ENCODE peak calls at places on chromosomes 1 and 21, in four cellular contexts. H is iris pigment epithelial cell; L is GM10248; Y is stimulated activated CD4-positive, alpha-beta T cell treated with anti-CD3 and anti-CD28 coated beads, Interleukin-4, amount 100 ng/mL, for 48 hours. M is an unnamed sample.
A peak's percentile ranks its signal among the peaks of the same experiment; 100 is the strongest.

GRCh38 chr1:233242827-233243483 is 52.6 kb downstream of the PCNX2 start:
- DNase-seq in H (no peak), L (no peak), Y (no peak), M (no peak)

GRCh38 chr1:227490001-227490400 is 73.4 kb upstream of the ZNF678 start:
- DNase-seq in H (no peak), L (no peak), Y (no peak), M (no peak)

GRCh38 chr1:164092603-164093353 is 466.2 kb upstream of the PBX1 start:
- DNase-seq in H (peak; percentile 6), L (no peak), Y (no peak), M (no peak)

GRCh38 chr21:40194181-40194580 is 326.9 kb downstream of the PCP4 start:
- DNase-seq in H (no peak), L (no peak), Y (no peak), M (no peak)

GRCh38 chr1:85041793-85042192 is 6.5 kb downstream of the MCOLN3 start:
- DNase-seq in H (no peak), L (no peak), Y (no peak), M (no peak)

GRCh38 chr1:85940621-85941306 is 215.8 kb downstream of the COL24A1 start:
- DNase-seq in H (peak; percentile 31), L (no peak), Y (no peak), M (no peak)

GRCh38 chr21:16570856-16571255 is 841.1 kb downstream of the USP25 start:
- DNase-seq in H (peak; percentile 58), L (no peak), Y (no peak), M (no peak)

GRCh38 chr1:164836614-164837018 is 277.6 kb downstream of the PBX1 start:
- DNase-seq in H (no peak), L (no peak), Y (no peak), M (no peak)

GRCh38 chr1:206094024-206094423 is 23.2 kb downstream of the AVPR1B start:
- DNase-seq in H (no peak), L (no peak), Y (no peak), M (no peak)

GRCh38 chr1:100400332-100400933 is 48.1 kb downstream of the CDC14A start:
- DNase-seq in H (peak; percentile 7), L (peak; percentile 21), Y (peak; percentile 11), M (no peak)

GRCh38 chr1:204321665-204322064 is 38.1 kb downstream of the PLEKHA6 start:
- DNase-seq in H (peak; percentile 72), L (no peak), Y (no peak), M (no peak)

GRCh38 chr1:110059133-110059863 is 11.2 kb downstream of the ALX3 start:
- DNase-seq in H (no peak), L (no peak), Y (no peak), M (no peak)

GRCh38 chr1:201026234-201026633 is 2.7 kb upstream of the KIF21B start:
- DNase-seq in H (no peak), L (no peak), Y (no peak), M (no peak)

GRCh38 chr1:7267493-7267892 is 482.2 kb downstream of the CAMTA1 start:
- DNase-seq in H (peak; percentile 43), L (no peak), Y (no peak), M (no peak)

GRCh38 chr1:27135920-27136551 is 18.9 kb downstream of the SLC9A1 start:
- DNase-seq in H (no peak), L (no peak), Y (no peak), M (no peak)

GRCh38 chr1:162838863-162839262 is 22.1 kb downstream of the CCDC190 start:
- DNase-seq in H (no peak), L (no peak), Y (no peak), M (no peak)

GRCh38 chr1:237901284-237901870 is 10.7 kb upstream of the ZP4 start:
- DNase-seq in H (peak; percentile 12), L (peak; percentile 16), Y (no peak), M (peak; percentile 7)

GRCh38 chr1:110690966-110691365 is 16.2 kb upstream of the KCNA3 start:
- DNase-seq in H (no peak), L (no peak), Y (no peak), M (no peak)

GRCh38 chr1:191695865-191696264 is 462.4 kb upstream of the RGS18 start:
- DNase-seq in H (no peak), L (peak; percentile 9), Y (no peak), M (no peak)

GRCh38 chr1:86150553-86151055 is 6.0 kb downstream of the COL24A1 start:
- DNase-seq in H (peak; percentile 45), L (no peak), Y (no peak), M (no peak)

GRCh38 chr1:195326325-195326724 is 1281.9 kb downstream of the KCNT2 start:
- DNase-seq in H (no peak), L (no peak), Y (no peak), M (no peak)

GRCh38 chr1:17606826-17607440 is 67.4 kb downstream of the ARHGEF10L start:
- DNase-seq in H (peak; percentile 51), L (peak; percentile 80), Y (peak; percentile 40), M (peak; percentile 41)

GRCh38 chr1:54577612-54578011 is 29.6 kb downstream of the ACOT11 start:
- DNase-seq in H (peak; percentile 64), L (no peak), Y (no peak), M (no peak)

GRCh38 chr1:245561659-245562234 is 407.0 kb downstream of the KIF26B start:
- DNase-seq in H (no peak), L (no peak), Y (no peak), M (no peak)

GRCh38 chr1:4628992-4629391 is 25.4 kb upstream of the AJAP1 start:
- DNase-seq in H (no peak), L (no peak), Y (no peak), M (no peak)

GRCh38 chr1:13583592-13583963 is at the start of gene PDPN:
- DNase-seq in H (peak; percentile 15), L (no peak), Y (no peak), M (no peak)

GRCh38 chr1:20153000-20153418 is 13.9 kb downstream of the PLA2G2F start:
- DNase-seq in H (no peak), L (no peak), Y (no peak), M (no peak)

GRCh38 chr1:225474439-225474985 is 46.7 kb upstream of the LBR start:
- DNase-seq in H (no peak), L (no peak), Y (no peak), M (no peak)

GRCh38 chr1:235074335-235075120 is 54.1 kb downstream of the TOMM20 start:
- DNase-seq in H (peak; percentile 85), L (peak; percentile 69), Y (peak; percentile 56), M (no peak)

GRCh38 chr1:206117151-206117948 is at the start of gene AVPR1B:
- DNase-seq in H (peak; percentile 40), L (no peak), Y (peak; percentile 16), M (peak; percentile 12)

GRCh38 chr1:246261641-246262040 is 245.4 kb downstream of the SMYD3 start:
- DNase-seq in H (peak; percentile 17), L (no peak), Y (no peak), M (no peak)

GRCh38 chr1:203048086-203048485 is 21.8 kb downstream of the PPFIA4 start:
- DNase-seq in H (no peak), L (no peak), Y (no peak), M (no peak)

GRCh38 chr1:112743174-112744018 is 28.3 kb upstream of the PPM1J start:
- DNase-seq in H (peak; percentile 42), L (no peak), Y (no peak), M (no peak)

GRCh38 chr21:15211491-15212133 is 146.8 kb upstream of the NRIP1 start:
- DNase-seq in H (peak; percentile 47), L (no peak), Y (no peak), M (no peak)

GRCh38 chr1:16156848-16157495 is 1.1 kb upstream of the EPHA2 start:
- DNase-seq in H (peak; percentile 87), L (no peak), Y (no peak), M (no peak)

GRCh38 chr1:201329286-201329685 is 46.0 kb downstream of the PKP1 start:
- DNase-seq in H (peak; percentile 32), L (no peak), Y (no peak), M (no peak)

GRCh38 chr1:207402744-207403143 is 51.4 kb upstream of the CR2 start:
- DNase-seq in H (no peak), L (no peak), Y (no peak), M (no peak)

GRCh38 chr1:46194641-46195179 is 3.5 kb downstream of the POMGNT1 start:
- DNase-seq in H (no peak), L (no peak), Y (no peak), M (no peak)

GRCh38 chr1:90133133-90133532 is 138.2 kb downstream of the ZNF326 start:
- DNase-seq in H (peak; percentile 21), L (no peak), Y (peak; percentile 4), M (peak; percentile 13)